ENCODE peak calls at places on chromosomes 3 and 15, in four cellular contexts. One of them, this sample, is unnamed.

GRCh38 chr3:105502333-105502732 is 135.6 kb downstream of the ALCAM start:
- DNase-seq in GM12878: no peak
- DNase-seq in HepG2: no peak
- DNase-seq in H1: no peak
- DNase-seq in this sample: no peak

GRCh38 chr3:145094355-145094941 is 1066.5 kb downstream of the PLOD2 start:
- DNase-seq in GM12878: no peak
- DNase-seq in HepG2: no peak
- DNase-seq in H1: no peak
- DNase-seq in this sample: no peak

GRCh38 chr3:89312141-89312540 is 204.7 kb downstream of the EPHA3 start:
- DNase-seq in GM12878: no peak
- DNase-seq in HepG2: no peak
- DNase-seq in H1: no peak
- DNase-seq in this sample: no peak

GRCh38 chr3:43191116-43191515 is 85.2 kb upstream of the POMGNT2 start:
- DNase-seq in GM12878: no peak
- DNase-seq in HepG2: no peak
- DNase-seq in H1: no peak
- DNase-seq in this sample: no peak

GRCh38 chr3:16060358-16060852 is 114.1 kb upstream of the GALNT15 start:
- DNase-seq in GM12878: no peak
- DNase-seq in HepG2: peak
- DNase-seq in H1: no peak
- DNase-seq in this sample: peak

GRCh38 chr3:9015250-9015649 is 52.0 kb upstream of the RAD18 start:
- DNase-seq in GM12878: no peak
- DNase-seq in HepG2: no peak
- DNase-seq in H1: no peak
- DNase-seq in this sample: no peak

GRCh38 chr3:37163262-37164020 is 10.9 kb downstream of the LRRFIP2 start:
- DNase-seq in GM12878: no peak
- DNase-seq in HepG2: no peak
- DNase-seq in H1: no peak
- DNase-seq in this sample: no peak

GRCh38 chr15:68228143-68228970 is 1.2 kb downstream of the CLN6 start:
- DNase-seq in GM12878: no peak
- DNase-seq in HepG2: no peak
- DNase-seq in H1: no peak
- DNase-seq in this sample: peak

GRCh38 chr3:143668924-143669790 is 179.1 kb downstream of the SLC9A9 start:
- DNase-seq in GM12878: peak
- DNase-seq in HepG2: no peak
- DNase-seq in H1: no peak
- DNase-seq in this sample: no peak

GRCh38 chr3:89049119-89049518 is 58.3 kb upstream of the EPHA3 start:
- DNase-seq in GM12878: no peak
- DNase-seq in HepG2: peak
- DNase-seq in H1: peak
- DNase-seq in this sample: no peak

GRCh38 chr15:41203395-41203794 is 27.2 kb downstream of the EXD1 start:
- DNase-seq in GM12878: no peak
- DNase-seq in HepG2: no peak
- DNase-seq in H1: no peak
- DNase-seq in this sample: no peak

GRCh38 chr3:36075491-36075890 is 304.8 kb upstream of the STAC start:
- DNase-seq in GM12878: no peak
- DNase-seq in HepG2: no peak
- DNase-seq in H1: no peak
- DNase-seq in this sample: no peak

GRCh38 chr3:149604125-149604851 is 53.5 kb downstream of the WWTR1 start:
- DNase-seq in GM12878: no peak
- DNase-seq in HepG2: no peak
- DNase-seq in H1: no peak
- DNase-seq in this sample: no peak

GRCh38 chr15:39281094-39281493 is 299.8 kb upstream of the THBS1 start:
- DNase-seq in GM12878: no peak
- DNase-seq in HepG2: no peak
- DNase-seq in H1: no peak
- DNase-seq in this sample: no peak

GRCh38 chr3:197540961-197541377 is 14.8 kb downstream of the BDH1 start:
- DNase-seq in GM12878: no peak
- DNase-seq in HepG2: no peak
- DNase-seq in H1: peak
- DNase-seq in this sample: no peak

GRCh38 chr3:146581877-146582508 is 23.2 kb downstream of the PLSCR5 start:
- DNase-seq in GM12878: no peak
- DNase-seq in HepG2: peak
- DNase-seq in H1: no peak
- DNase-seq in this sample: no peak

GRCh38 chr15:98853161-98853560 is 154.4 kb downstream of the PGPEP1L start:
- DNase-seq in GM12878: peak
- DNase-seq in HepG2: peak
- DNase-seq in H1: no peak
- DNase-seq in this sample: peak

GRCh38 chr3:58529516-58530353 is 7.3 kb downstream of the ACOX2 start:
- DNase-seq in GM12878: no peak
- DNase-seq in HepG2: peak
- DNase-seq in H1: peak
- DNase-seq in this sample: peak

GRCh38 chr3:100045696-100046095 is 68.6 kb downstream of the FILIP1L start:
- DNase-seq in GM12878: no peak
- DNase-seq in HepG2: no peak
- DNase-seq in H1: no peak
- DNase-seq in this sample: no peak

GRCh38 chr3:171248426-171249115 is 211.6 kb downstream of the TNIK start:
- DNase-seq in GM12878: no peak
- DNase-seq in HepG2: no peak
- DNase-seq in H1: no peak
- DNase-seq in this sample: no peak

GRCh38 chr15:43887901-43888300 is 61.1 kb downstream of the WDR76 start:
- DNase-seq in GM12878: no peak
- DNase-seq in HepG2: no peak
- DNase-seq in H1: no peak
- DNase-seq in this sample: no peak

DNA sequence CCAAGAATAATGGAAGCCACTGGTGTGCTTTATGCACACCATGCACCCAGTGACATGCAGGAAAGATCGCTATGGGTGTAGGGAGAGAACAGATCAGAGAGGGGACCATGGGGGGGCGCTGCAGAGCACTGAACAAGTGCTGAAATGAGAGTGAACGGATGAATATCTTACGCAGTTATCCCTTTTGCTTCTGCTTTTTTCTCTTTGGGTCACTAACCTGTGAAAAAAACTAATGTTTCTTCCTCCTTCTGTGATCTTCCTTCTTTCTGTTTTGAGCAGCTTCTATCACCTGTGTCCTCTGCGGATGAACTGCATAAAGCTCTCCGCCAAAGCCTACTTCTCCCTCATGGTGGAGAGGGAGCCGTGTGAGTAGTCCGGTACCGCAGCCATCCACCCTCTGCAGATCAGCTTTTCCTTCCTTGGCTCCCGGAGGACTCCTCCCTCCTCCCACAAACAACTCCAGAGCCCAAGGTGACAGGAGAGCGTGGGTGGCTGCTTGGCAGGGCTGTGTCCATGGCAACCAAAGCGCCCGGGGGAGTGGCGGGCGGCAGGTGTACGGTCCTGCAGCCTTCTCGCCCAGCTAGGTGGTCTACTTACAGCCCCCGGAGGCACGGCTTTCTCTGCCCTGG is 106.2 kb downstream of the DGKG start:
- DNase-seq in GM12878: no peak
- DNase-seq in HepG2: no peak
- DNase-seq in H1: peak
- DNase-seq in this sample: peak
- TF ChIP-seq HDAC6 in GM12878: no peak
- TF ChIP-seq HDAC6 in HepG2: no peak
- TF ChIP-seq HDAC6 in H1: no peak
- TF ChIP-seq HDAC6 in this sample: no peak

GRCh38 chr15:34865531-34865930 is 70.2 kb upstream of the ACTC1 start:
- DNase-seq in GM12878: no peak
- DNase-seq in HepG2: no peak
- DNase-seq in H1: no peak
- DNase-seq in this sample: no peak
- TF ChIP-seq HDAC6 in GM12878: no peak
- TF ChIP-seq HDAC6 in HepG2: no peak
- TF ChIP-seq HDAC6 in H1: no peak
- TF ChIP-seq HDAC6 in this sample: no peak

GRCh38 chr15:90029024-90029423 is 27.9 kb downstream of the ZNF710 start:
- DNase-seq in GM12878: no peak
- DNase-seq in HepG2: peak
- DNase-seq in H1: no peak
- DNase-seq in this sample: no peak
- TF ChIP-seq HDAC6 in GM12878: no peak
- TF ChIP-seq HDAC6 in HepG2: no peak
- TF ChIP-seq HDAC6 in H1: no peak
- TF ChIP-seq HDAC6 in this sample: no peak

GRCh38 chr3:148600440-148600839 is 97.3 kb upstream of the AGTR1 start:
- DNase-seq in GM12878: no peak
- DNase-seq in HepG2: peak
- DNase-seq in H1: no peak
- DNase-seq in this sample: no peak
- TF ChIP-seq HDAC6 in GM12878: no peak
- TF ChIP-seq HDAC6 in HepG2: no peak
- TF ChIP-seq HDAC6 in H1: no peak
- TF ChIP-seq HDAC6 in this sample: no peak

DNA sequence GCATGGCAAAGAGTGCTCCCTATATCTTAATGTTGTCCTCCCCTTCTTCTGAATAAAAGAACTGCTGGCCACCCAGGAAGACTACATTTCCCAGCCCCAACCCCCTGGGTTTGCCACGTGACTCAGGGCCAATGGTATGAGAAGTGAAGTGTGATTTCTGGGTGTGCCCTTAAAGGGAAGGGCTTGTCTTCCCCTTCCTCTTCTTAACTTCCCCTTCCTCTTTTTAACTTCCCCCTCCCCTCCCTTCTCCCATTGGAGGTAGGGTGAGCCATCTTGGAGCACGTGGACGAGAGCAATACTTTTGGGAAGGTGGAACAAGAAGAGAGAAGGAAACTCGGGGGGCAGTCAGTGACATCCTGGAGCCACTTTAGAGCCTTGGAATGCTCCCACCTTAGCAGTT is 6.8 kb upstream of the KBTBD12 start:
- DNase-seq in GM12878: no peak
- DNase-seq in HepG2: no peak
- DNase-seq in H1: no peak
- DNase-seq in this sample: no peak
- TF ChIP-seq HDAC6 in GM12878: no peak
- TF ChIP-seq HDAC6 in HepG2: no peak
- TF ChIP-seq HDAC6 in H1: no peak
- TF ChIP-seq HDAC6 in this sample: no peak

GRCh38 chr3:49790626-49791411 is 4.5 kb upstream of the IP6K1 start:
- DNase-seq in GM12878: no peak
- DNase-seq in HepG2: no peak
- DNase-seq in H1: no peak
- DNase-seq in this sample: peak
- TF ChIP-seq HDAC6 in GM12878: no peak
- TF ChIP-seq HDAC6 in HepG2: no peak
- TF ChIP-seq HDAC6 in H1: no peak
- TF ChIP-seq HDAC6 in this sample: no peak

GRCh38 chr15:50066202-50066601 is 52.8 kb downstream of the ATP8B4 start:
- DNase-seq in GM12878: no peak
- DNase-seq in HepG2: no peak
- DNase-seq in H1: no peak
- DNase-seq in this sample: no peak
- TF ChIP-seq HDAC6 in GM12878: no peak
- TF ChIP-seq HDAC6 in HepG2: no peak
- TF ChIP-seq HDAC6 in H1: no peak
- TF ChIP-seq HDAC6 in this sample: no peak

GRCh38 chr15:85583404-85584390 is 203.3 kb downstream of the AKAP13 start:
- DNase-seq in GM12878: peak
- DNase-seq in HepG2: no peak
- DNase-seq in H1: no peak
- DNase-seq in this sample: no peak
- TF ChIP-seq HDAC6 in GM12878: no peak
- TF ChIP-seq HDAC6 in HepG2: no peak
- TF ChIP-seq HDAC6 in H1: no peak
- TF ChIP-seq HDAC6 in this sample: no peak

This sample was measured in K562.